ENCODE peak calls at places on chromosome 4, in ten cellular contexts. U is fibroblast of pulmonary artery, D is Peyer's patch, B is colonic mucosa, V is A549, J is neuronal stem cell, Z is stomach, G is hepatocyte, K is AG04450, O is heart left ventricle. W is an unnamed sample.
A peak's percentile ranks its signal among the peaks of the same experiment; 100 is the strongest.

GRCh38 chr4:66688674-66689073 is 856.6 kb downstream of the CENPC start:
- DNase-seq in U (peak; percentile 71), O (no peak), Z (no peak), G (peak; percentile 27), J (no peak), K (no peak), B (no peak), D (no peak), V (peak; percentile 54), W (peak; percentile 55)

GRCh38 chr4:15525080-15525479 is 55.4 kb downstream of the CC2D2A start:
- DNase-seq in K (no peak), B (no peak), O (no peak), V (peak; percentile 9), U (no peak), J (no peak), D (no peak), Z (no peak), G (peak; percentile 49), W (no peak)

GRCh38 chr4:21716526-21716925 is 232.0 kb downstream of the KCNIP4 start:
- DNase-seq in O (no peak), B (no peak), K (no peak), G (no peak), Z (no peak), J (no peak), V (no peak), U (no peak), D (no peak), W (no peak)

GRCh38 chr4:13323916-13324315 is 160.2 kb downstream of the RAB28 start:
- DNase-seq in U (no peak), Z (no peak), K (no peak), B (no peak), J (no peak), O (no peak), G (no peak), V (no peak), D (no peak), W (no peak)

GRCh38 chr4:21765810-21766407 is 182.7 kb downstream of the KCNIP4 start:
- DNase-seq in J (peak; percentile 70), B (peak; percentile 43), D (no peak), U (peak; percentile 69), Z (peak; percentile 34), G (peak; percentile 75), K (no peak), V (peak; percentile 26), O (no peak), W (peak; percentile 67)

GRCh38 chr4:8913858-8914460 is 42.3 kb upstream of the HMX1 start:
- DNase-seq in J (no peak), G (peak; percentile 2), O (no peak), Z (no peak), B (peak; percentile 5), K (no peak), V (no peak), U (no peak), D (no peak), W (no peak)

GRCh38 chr4:22514001-22514400 is 1.9 kb downstream of the ADGRA3 start:
- DNase-seq in U (peak; percentile 40), D (no peak), B (no peak), Z (no peak), K (peak; percentile 55), G (no peak), O (no peak), J (no peak), V (peak; percentile 5), W (no peak)

GRCh38 chr4:146585761-146586333 is 52.8 kb upstream of the POU4F2 start:
- DNase-seq in D (no peak), K (no peak), U (peak; percentile 79), J (no peak), V (no peak), B (no peak), Z (no peak), O (no peak), G (peak; percentile 22), W (peak; percentile 80)

GRCh38 chr4:23384741-23385140 is 505.1 kb downstream of the PPARGC1A start:
- DNase-seq in K (no peak), U (peak; percentile 31), V (no peak), Z (no peak), J (no peak), O (no peak), B (no peak), G (no peak), D (no peak), W (peak; percentile 6)

GRCh38 chr4:168711197-168712120 is 214.6 kb downstream of the PALLD start:
- DNase-seq in G (no peak), D (no peak), Z (no peak), O (peak; percentile 30), B (no peak), V (no peak), J (no peak), U (peak; percentile 76), K (no peak), W (peak; percentile 74)

GRCh38 chr4:20255251-20255586 is 3.5 kb downstream of the SLIT2 start:
- DNase-seq in V (no peak), Z (no peak), U (no peak), O (no peak), G (no peak), K (no peak), J (no peak), B (no peak), D (no peak), W (no peak)
- H3K4me3 ChIP-seq in V (no peak overlapping the region), Z (peak overlapping the region; percentile 66), U (peak overlapping the region; percentile 80), O (peak overlapping the region; percentile 73), G (peak overlapping the region; percentile 83), K (peak overlapping the region; percentile 80), J (peak overlapping the region; percentile 83), B (peak overlapping the region; percentile 51), D (peak overlapping the region; percentile 46), W (peak overlapping the region; percentile 84)

GRCh38 chr4:73220815-73221214 is 37.8 kb downstream of the ANKRD17 start:
- DNase-seq in V (no peak), G (no peak), J (no peak), D (no peak), O (no peak), K (no peak), U (no peak), B (no peak), Z (no peak), W (no peak)

GRCh38 chr4:73222466-73223257 is 35.9 kb downstream of the ANKRD17 start:
- DNase-seq in O (peak; percentile 51), D (no peak), V (peak; percentile 89), U (peak; percentile 97), G (peak; percentile 88), K (peak; percentile 81), J (peak; percentile 37), B (peak; percentile 72), Z (peak; percentile 52), W (peak; percentile 96)

GRCh38 chr4:73223258-73223651 is 35.3 kb downstream of the ANKRD17 start:
- DNase-seq in D (no peak), Z (no peak), J (no peak), G (no peak), K (no peak), B (no peak), V (peak; percentile 2), U (no peak), O (no peak), W (no peak)

GRCh38 chr4:73224886-73225285 is 33.7 kb downstream of the ANKRD17 start:
- DNase-seq in J (no peak), U (no peak), K (no peak), B (no peak), O (no peak), G (no peak), D (no peak), V (no peak), Z (no peak), W (no peak)

DNA sequence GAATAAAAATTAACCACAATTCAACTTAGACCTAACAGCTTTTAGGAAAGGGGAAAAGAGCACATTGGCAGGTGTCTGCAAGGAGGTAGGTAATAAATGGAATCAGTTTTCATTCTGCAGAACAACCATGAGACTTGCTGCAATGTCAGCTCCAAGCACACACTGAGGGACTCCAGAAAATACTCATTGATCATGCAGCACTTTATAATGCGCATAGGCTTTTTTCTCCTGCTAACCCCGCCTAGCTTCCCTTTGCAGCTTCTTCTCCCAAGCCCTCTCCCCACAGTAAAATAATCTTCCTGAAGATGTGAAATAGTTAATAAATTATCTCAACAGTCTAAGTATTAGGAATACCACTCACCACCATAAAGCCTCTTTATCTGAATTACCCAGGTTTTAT is 36.9 kb downstream of the ANKRD17 start:
- DNase-seq in G (no peak), U (no peak), D (no peak), K (no peak), Z (no peak), O (no peak), V (no peak), B (no peak), J (no peak), W (no peak)
- H3K4me3 ChIP-seq in G (peak overlapping the region; percentile 33), U (peak overlapping the region; percentile 75), D (no peak overlapping the region), K (peak overlapping the region; percentile 58), Z (peak overlapping the region; percentile 45), O (peak overlapping the region; percentile 68), V (no peak overlapping the region), B (no peak overlapping the region), J (no peak overlapping the region), W (peak overlapping the region; percentile 32)

DNA sequence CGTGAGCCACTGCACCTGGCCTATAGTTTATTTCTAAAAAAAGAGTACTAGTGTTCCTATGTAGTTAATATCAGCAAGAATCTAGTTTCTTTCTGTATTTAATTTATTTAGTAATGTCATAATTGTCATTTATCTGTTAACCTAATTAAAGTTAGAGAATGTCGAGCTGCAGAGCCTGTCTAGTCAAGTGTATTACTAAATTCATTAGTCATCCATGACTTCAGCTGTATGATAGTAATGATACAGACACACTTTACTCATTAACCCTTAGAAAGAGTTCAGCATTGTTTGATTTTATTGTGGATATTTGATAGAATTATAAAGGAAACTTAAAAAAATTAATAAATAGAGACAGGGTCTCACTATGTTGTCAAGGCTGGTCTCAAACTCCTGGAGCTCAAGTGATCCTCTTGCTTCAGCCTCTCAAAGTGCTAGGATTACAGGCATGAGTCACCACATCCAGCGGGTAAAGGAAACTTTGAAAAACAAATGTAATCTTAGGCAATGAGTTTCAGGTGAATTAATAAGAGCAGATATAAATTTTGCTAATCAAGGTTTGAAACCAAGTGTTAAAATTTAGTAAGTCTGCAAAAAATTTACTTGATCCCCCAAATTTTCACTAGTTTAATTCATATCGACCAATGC is 110.6 kb downstream of the ANK2 start:
- DNase-seq in D (no peak), O (no peak), K (no peak), B (no peak), G (no peak), V (no peak), Z (no peak), J (no peak), U (no peak), W (no peak)
- H3K4me3 ChIP-seq in D (no peak overlapping the region), O (no peak overlapping the region), K (no peak overlapping the region), B (no peak overlapping the region), G (no peak overlapping the region), V (no peak overlapping the region), Z (no peak overlapping the region), J (no peak overlapping the region), U (no peak overlapping the region), W (no peak overlapping the region)

DNA sequence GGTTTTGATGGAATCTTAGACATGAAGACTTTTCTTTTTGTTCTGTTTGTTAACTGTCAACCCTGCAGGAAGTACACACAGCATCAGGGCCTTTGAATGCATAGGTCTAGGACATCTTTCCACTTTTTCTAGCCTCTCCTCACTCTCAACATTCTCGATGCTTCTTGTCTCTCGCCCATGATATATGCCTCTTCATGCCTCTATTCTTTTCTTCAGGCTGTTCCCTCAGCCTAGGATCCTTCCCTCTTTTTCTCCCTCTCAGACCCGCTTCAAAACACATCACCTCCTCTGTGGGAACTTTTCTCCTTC is 9.6 kb downstream of the PDGFC start:
- DNase-seq in Z (no peak), J (no peak), V (no peak), B (no peak), G (no peak), O (no peak), U (no peak), D (no peak), K (no peak), W (no peak)
- H3K4me3 ChIP-seq in Z (no peak overlapping the region), J (no peak overlapping the region), V (no peak overlapping the region), B (no peak overlapping the region), G (no peak overlapping the region), O (no peak overlapping the region), U (no peak overlapping the region), D (no peak overlapping the region), K (no peak overlapping the region), W (no peak overlapping the region)

W was measured in cardiac muscle cell.